ENCODE peak calls at places on chromosomes 5 and 9, in five cellular contexts. M is GM03348, C is T47D, G is amniotic epithelial cell, Z is GM10248. E is an unnamed sample.

GRCh38 chr5:157390179-157390923 is 69.7 kb upstream of the NIPAL4 start:
- DNase-seq in M (peak), C (no peak), G (peak), Z (no peak), E (no peak)

GRCh38 chr5:4520557-4520956 is 619.6 kb upstream of the ADAMTS16 start:
- DNase-seq in M (no peak), C (no peak), G (no peak), Z (no peak), E (no peak)

GRCh38 chr5:105907016-105907415 is 1763.7 kb downstream of the EFNA5 start:
- DNase-seq in M (no peak), C (no peak), G (peak), Z (no peak), E (no peak)

GRCh38 chr5:173187054-173187743 is 42.9 kb downstream of the BNIP1 start:
- DNase-seq in M (no peak), C (no peak), G (no peak), Z (no peak), E (peak)

GRCh38 chr5:35129921-35130485 is 82.3 kb upstream of the AGXT2 start:
- DNase-seq in M (no peak), C (no peak), G (peak), Z (no peak), E (no peak)

GRCh38 chr5:160450164-160450932 is 28.7 kb downstream of the PTTG1 start:
- DNase-seq in M (no peak), C (no peak), G (peak), Z (no peak), E (no peak)

GRCh38 chr9:31590091-31590490 is 794.4 kb upstream of the ACO1 start:
- DNase-seq in M (no peak), C (no peak), G (peak), Z (no peak), E (no peak)

GRCh38 chr9:109253637-109254284 is 67.1 kb downstream of the EPB41L4B start:
- DNase-seq in M (peak), C (no peak), G (peak), Z (no peak), E (no peak)

GRCh38 chr5:41793156-41793770 is 77.0 kb downstream of the OXCT1 start:
- DNase-seq in M (peak), C (no peak), G (peak), Z (no peak), E (no peak)

GRCh38 chr5:146681586-146681945 is 165.6 kb upstream of the GPR151 start:
- DNase-seq in M (no peak), C (no peak), G (no peak), Z (no peak), E (no peak)

GRCh38 chr5:146993876-146994530 is 115.4 kb upstream of the PPP2R2B start:
- DNase-seq in M (no peak), C (no peak), G (no peak), Z (no peak), E (no peak)

GRCh38 chr9:107105784-107106183 is 177.3 kb upstream of the RAD23B start:
- DNase-seq in M (no peak), C (no peak), G (no peak), Z (no peak), E (no peak)

GRCh38 chr9:93955356-93956182 is 414 bp upstream of the BARX1 start:
- DNase-seq in M (no peak), C (no peak), G (no peak), Z (no peak), E (no peak)

GRCh38 chr5:132951858-132952257 is 11.6 kb downstream of the AFF4 start:
- DNase-seq in M (no peak), C (no peak), G (no peak), Z (no peak), E (no peak)

GRCh38 chr5:178308541-178309092 is 76.0 kb upstream of the PHYKPL start:
- DNase-seq in M (no peak), C (no peak), G (no peak), Z (no peak), E (no peak)

GRCh38 chr5:307306-307705 is 14.2 kb upstream of the AHRR start:
- DNase-seq in M (no peak), C (no peak), G (no peak), Z (no peak), E (no peak)

GRCh38 chr9:127825319-127826051 is 22.8 kb downstream of the FPGS start:
- DNase-seq in M (no peak), C (no peak), G (no peak), Z (no peak), E (no peak)

GRCh38 chr9:126608551-126608950 is 5.2 kb upstream of the LMX1B start:
- DNase-seq in M (no peak), C (no peak), G (no peak), Z (no peak), E (no peak)

GRCh38 chr5:40937064-40937463 is 27.8 kb downstream of the C7 start:
- DNase-seq in M (no peak), C (no peak), G (no peak), Z (no peak), E (no peak)

GRCh38 chr9:69204869-69205268 is 30.8 kb downstream of the TJP2 start:
- DNase-seq in M (peak), C (no peak), G (peak), Z (no peak), E (no peak)

GRCh38 chr9:20356392-20357206 is 265.7 kb downstream of the MLLT3 start:
- DNase-seq in M (peak), C (peak), G (peak), Z (peak), E (peak)

GRCh38 chr9:81431662-81432061 is 257.7 kb downstream of the TLE1 start:
- DNase-seq in M (peak), C (peak), G (peak), Z (no peak), E (no peak)

GRCh38 chr5:65862384-65862783 is 64.0 kb upstream of the ERBIN start:
- DNase-seq in M (no peak), C (no peak), G (no peak), Z (no peak), E (no peak)

GRCh38 chr9:86443992-86444391 is 89.8 kb upstream of the TUT7 start:
- DNase-seq in M (no peak), C (no peak), G (no peak), Z (no peak), E (no peak)

GRCh38 chr5:166509085-166509484 is 1782.4 kb upstream of the WWC1 start:
- DNase-seq in M (no peak), C (peak), G (peak), Z (no peak), E (peak)

GRCh38 chr9:69193685-69194032 is 19.6 kb downstream of the TJP2 start:
- DNase-seq in M (no peak), C (no peak), G (no peak), Z (no peak), E (no peak)

GRCh38 chr5:151799407-151799806 is 27.7 kb downstream of the G3BP1 start:
- DNase-seq in M (no peak), C (no peak), G (peak), Z (no peak), E (no peak)

GRCh38 chr5:56128166-56128565 is 105.0 kb downstream of the ANKRD55 start:
- DNase-seq in M (no peak), C (no peak), G (no peak), Z (no peak), E (no peak)

GRCh38 chr5:473344-474192 is 30.6 kb downstream of the EXOC3 start:
- DNase-seq in M (peak), C (peak), G (peak), Z (no peak), E (no peak)

GRCh38 chr5:151183451-151184245 is 26.1 kb upstream of the ANXA6 start:
- DNase-seq in M (no peak), C (no peak), G (peak), Z (no peak), E (no peak)

GRCh38 chr5:51748667-51749066 is 365.4 kb downstream of the ISL1 start:
- DNase-seq in M (no peak), C (no peak), G (no peak), Z (no peak), E (no peak)

GRCh38 chr5:140202078-140202477 is 27.1 kb downstream of the CYSTM1 start:
- DNase-seq in M (no peak), C (no peak), G (peak), Z (no peak), E (no peak)